ENCODE peak calls at places on chromosomes 1 and 21, in six cellular contexts. One of them, this sample, is unnamed.

GRCh38 chr1:212858461-212859265 is 588 bp downstream of the FLVCR1 start:
- DNase-seq in WTC11: no peak
- DNase-seq in K562: peak; percentile 68
- DNase-seq in HCT116: no peak
- DNase-seq in H1: no peak
- DNase-seq in GM12878: no peak
- DNase-seq in this sample: peak; percentile 18

GRCh38 chr1:183097438-183098051 is 74.3 kb downstream of the LAMC1 start:
- DNase-seq in WTC11: no peak
- DNase-seq in K562: no peak
- DNase-seq in HCT116: no peak
- DNase-seq in H1: no peak
- DNase-seq in GM12878: no peak
- DNase-seq in this sample: no peak

GRCh38 chr1:3501856-3502665 is 47.6 kb downstream of the ARHGEF16 start:
- DNase-seq in WTC11: peak; percentile 90
- DNase-seq in K562: peak; percentile 45
- DNase-seq in HCT116: no peak
- DNase-seq in H1: peak; percentile 57
- DNase-seq in GM12878: no peak
- DNase-seq in this sample: peak; percentile 33

GRCh38 chr1:6668503-6668902 is 33.1 kb downstream of the DNAJC11 start:
- DNase-seq in WTC11: no peak
- DNase-seq in K562: no peak
- DNase-seq in HCT116: no peak
- DNase-seq in H1: no peak
- DNase-seq in GM12878: no peak
- DNase-seq in this sample: no peak

GRCh38 chr21:44375686-44376320 is 22.4 kb downstream of the TRPM2 start:
- DNase-seq in WTC11: no peak
- DNase-seq in K562: no peak
- DNase-seq in HCT116: no peak
- DNase-seq in H1: no peak
- DNase-seq in GM12878: no peak
- DNase-seq in this sample: no peak

GRCh38 chr1:215040190-215040589 is 42.3 kb upstream of the KCNK2 start:
- DNase-seq in WTC11: no peak
- DNase-seq in K562: no peak
- DNase-seq in HCT116: no peak
- DNase-seq in H1: no peak
- DNase-seq in GM12878: no peak
- DNase-seq in this sample: no peak

GRCh38 chr1:222784916-222785315 is 29.9 kb upstream of the DISP1 start:
- DNase-seq in WTC11: no peak
- DNase-seq in K562: no peak
- DNase-seq in HCT116: no peak
- DNase-seq in H1: no peak
- DNase-seq in GM12878: no peak
- DNase-seq in this sample: no peak

GRCh38 chr21:20662523-20662922 is 335.7 kb upstream of the NCAM2 start:
- DNase-seq in WTC11: peak; percentile 39
- DNase-seq in K562: peak; percentile 8
- DNase-seq in HCT116: no peak
- DNase-seq in H1: peak; percentile 33
- DNase-seq in GM12878: no peak
- DNase-seq in this sample: no peak

GRCh38 chr1:26110731-26111529 is 694 bp upstream of the PDIK1L start:
- DNase-seq in WTC11: peak; percentile 79
- DNase-seq in K562: peak; percentile 90
- DNase-seq in HCT116: peak; percentile 48
- DNase-seq in H1: no peak
- DNase-seq in GM12878: no peak
- DNase-seq in this sample: peak; percentile 48

GRCh38 chr1:196678510-196678884 is 26.7 kb downstream of the CFH start:
- DNase-seq in WTC11: no peak
- DNase-seq in K562: no peak
- DNase-seq in HCT116: no peak
- DNase-seq in H1: no peak
- DNase-seq in GM12878: no peak
- DNase-seq in this sample: no peak

GRCh38 chr1:188599313-188599712 is 1770.6 kb downstream of the PLA2G4A start:
- DNase-seq in WTC11: no peak
- DNase-seq in K562: no peak
- DNase-seq in HCT116: no peak
- DNase-seq in H1: no peak
- DNase-seq in GM12878: no peak
- DNase-seq in this sample: no peak

GRCh38 chr1:56526571-56527174 is 52.7 kb downstream of the PLPP3 start:
- DNase-seq in WTC11: no peak
- DNase-seq in K562: no peak
- DNase-seq in HCT116: no peak
- DNase-seq in H1: no peak
- DNase-seq in GM12878: peak; percentile 74
- DNase-seq in this sample: no peak

GRCh38 chr21:41877901-41878830 is 978 bp downstream of the PRDM15 start:
- DNase-seq in WTC11: peak; percentile 31
- DNase-seq in K562: peak; percentile 73
- DNase-seq in HCT116: no peak
- DNase-seq in H1: no peak
- DNase-seq in GM12878: no peak
- DNase-seq in this sample: no peak

GRCh38 chr1:211415700-211416099 is 76.3 kb downstream of the RD3 start:
- DNase-seq in WTC11: no peak
- DNase-seq in K562: no peak
- DNase-seq in HCT116: no peak
- DNase-seq in H1: no peak
- DNase-seq in GM12878: no peak
- DNase-seq in this sample: no peak

GRCh38 chr1:110243581-110243980 is 33.5 kb downstream of the KCNC4 start:
- DNase-seq in WTC11: peak; percentile 31
- DNase-seq in K562: no peak
- DNase-seq in HCT116: no peak
- DNase-seq in H1: no peak
- DNase-seq in GM12878: no peak
- DNase-seq in this sample: no peak

GRCh38 chr1:168506204-168506819 is 37.5 kb downstream of the XCL2 start:
- DNase-seq in WTC11: no peak
- DNase-seq in K562: no peak
- DNase-seq in HCT116: peak; percentile 4
- DNase-seq in H1: no peak
- DNase-seq in GM12878: no peak
- DNase-seq in this sample: no peak

GRCh38 chr1:212782422-212783154 is 9.0 kb downstream of the NSL1 start:
- DNase-seq in WTC11: no peak
- DNase-seq in K562: peak; percentile 23
- DNase-seq in HCT116: no peak
- DNase-seq in H1: no peak
- DNase-seq in GM12878: no peak
- DNase-seq in this sample: peak; percentile 3

GRCh38 chr21:46667735-46668380 is 32.4 kb downstream of the PRMT2 start:
- DNase-seq in WTC11: peak; percentile 57
- DNase-seq in K562: no peak
- DNase-seq in HCT116: no peak
- DNase-seq in H1: no peak
- DNase-seq in GM12878: no peak
- DNase-seq in this sample: peak; percentile 14

DNA sequence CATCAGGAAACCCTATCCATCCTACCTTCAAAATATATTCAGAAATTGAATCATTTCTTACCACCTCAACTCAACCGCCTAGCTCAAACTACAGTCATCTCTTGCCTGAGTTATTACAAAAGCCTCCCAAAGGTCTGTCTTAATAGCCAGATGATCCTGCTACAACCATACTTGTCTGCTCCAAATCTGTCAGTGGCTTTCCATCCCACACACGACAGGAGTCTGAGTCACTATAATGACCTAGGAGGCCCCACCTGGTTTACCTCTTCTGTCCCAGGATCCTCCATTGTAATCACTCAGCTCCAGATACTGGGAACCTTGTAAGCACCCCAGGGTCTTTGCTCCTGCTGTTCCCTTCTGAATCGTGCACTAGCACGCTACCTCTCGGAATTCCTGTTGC is 37.1 kb upstream of the IL12RB2 start:
- DNase-seq in WTC11: no peak
- DNase-seq in K562: no peak
- DNase-seq in HCT116: no peak
- DNase-seq in H1: no peak
- DNase-seq in GM12878: no peak
- DNase-seq in this sample: no peak
- TF ChIP-seq ATF3 in WTC11: no peak
- TF ChIP-seq ATF3 in K562: no peak
- TF ChIP-seq ATF3 in HCT116: no peak
- TF ChIP-seq ATF3 in H1: no peak
- TF ChIP-seq ATF3 in GM12878: no peak
- TF ChIP-seq ATF3 in this sample: no peak

DNA sequence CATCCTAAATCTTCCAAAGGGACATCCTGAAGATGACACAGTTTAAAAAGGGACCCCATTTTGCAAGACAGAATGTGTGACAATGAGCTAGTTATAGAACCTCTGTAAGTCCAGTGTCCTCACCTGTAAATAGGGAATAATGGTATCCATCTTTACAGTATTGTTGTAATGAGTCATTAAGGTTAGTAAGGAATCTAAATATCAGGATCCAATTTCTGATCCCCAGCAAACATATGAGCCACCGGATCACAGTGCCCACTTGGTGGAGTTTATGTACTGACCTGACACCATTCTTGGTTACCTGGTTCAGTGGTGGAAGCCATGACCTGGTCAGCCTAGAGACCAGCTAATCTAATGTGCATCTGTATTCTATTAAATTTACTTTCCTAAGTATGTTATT is 47.9 kb upstream of the TSPAN2 start:
- DNase-seq in WTC11: no peak
- DNase-seq in K562: no peak
- DNase-seq in HCT116: no peak
- DNase-seq in H1: no peak
- DNase-seq in GM12878: no peak
- DNase-seq in this sample: no peak
- TF ChIP-seq ATF3 in WTC11: no peak
- TF ChIP-seq ATF3 in K562: no peak
- TF ChIP-seq ATF3 in HCT116: no peak
- TF ChIP-seq ATF3 in H1: no peak
- TF ChIP-seq ATF3 in GM12878: no peak
- TF ChIP-seq ATF3 in this sample: no peak

GRCh38 chr1:8078176-8078671 is 52.1 kb upstream of the ERRFI1 start:
- DNase-seq in WTC11: no peak
- DNase-seq in K562: peak; percentile 14
- DNase-seq in HCT116: peak; percentile 84
- DNase-seq in H1: no peak
- DNase-seq in GM12878: no peak
- DNase-seq in this sample: peak; percentile 51
- TF ChIP-seq ATF3 in WTC11: no peak
- TF ChIP-seq ATF3 in K562: no peak
- TF ChIP-seq ATF3 in HCT116: no peak
- TF ChIP-seq ATF3 in H1: no peak
- TF ChIP-seq ATF3 in GM12878: no peak
- TF ChIP-seq ATF3 in this sample: no peak

GRCh38 chr1:220787069-220787614 is 429 bp downstream of the MTARC1 start:
- DNase-seq in WTC11: peak; percentile 72
- DNase-seq in K562: no peak
- DNase-seq in HCT116: peak; percentile 51
- DNase-seq in H1: no peak
- DNase-seq in GM12878: no peak
- DNase-seq in this sample: peak; percentile 57
- TF ChIP-seq ATF3 in WTC11: no peak
- TF ChIP-seq ATF3 in K562: no peak
- TF ChIP-seq ATF3 in HCT116: no peak
- TF ChIP-seq ATF3 in H1: no peak
- TF ChIP-seq ATF3 in GM12878: no peak
- TF ChIP-seq ATF3 in this sample: no peak

GRCh38 chr1:206933333-206933945 is 11.7 kb upstream of the FCMR start:
- DNase-seq in WTC11: peak; percentile 85
- DNase-seq in K562: peak; percentile 71
- DNase-seq in HCT116: peak; percentile 34
- DNase-seq in H1: no peak
- DNase-seq in GM12878: no peak
- DNase-seq in this sample: no peak
- TF ChIP-seq ATF3 in WTC11: no peak
- TF ChIP-seq ATF3 in K562: no peak
- TF ChIP-seq ATF3 in HCT116: no peak
- TF ChIP-seq ATF3 in H1: no peak
- TF ChIP-seq ATF3 in GM12878: no peak
- TF ChIP-seq ATF3 in this sample: no peak

DNA sequence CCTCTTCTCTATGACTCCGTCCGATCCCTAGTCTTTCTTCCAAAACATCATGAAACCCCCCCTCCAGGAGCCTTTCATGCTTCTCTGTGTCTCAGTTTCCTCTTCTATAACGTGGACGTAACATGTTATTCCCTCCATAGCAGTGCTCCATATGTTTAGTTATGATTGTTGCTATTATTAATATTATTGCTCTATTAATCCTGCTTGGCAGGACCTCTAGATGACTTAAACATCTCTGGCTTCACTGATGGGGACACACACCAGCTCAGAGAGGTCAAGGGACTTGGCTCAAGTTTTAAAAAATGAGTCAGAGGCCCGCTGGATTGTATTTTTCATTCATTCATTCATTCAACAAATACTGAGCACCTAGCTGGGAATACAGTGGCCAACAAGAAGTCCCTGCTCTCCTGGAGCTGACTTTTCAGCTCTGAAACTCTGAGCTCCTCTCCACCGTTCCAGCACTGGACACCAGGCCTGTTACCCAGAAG is 404 bp upstream of the CPLANE2 start:
- DNase-seq in WTC11: no peak
- DNase-seq in K562: no peak
- DNase-seq in HCT116: no peak
- DNase-seq in H1: no peak
- DNase-seq in GM12878: no peak
- DNase-seq in this sample: no peak
- TF ChIP-seq ATF3 in WTC11: no peak
- TF ChIP-seq ATF3 in K562: no peak
- TF ChIP-seq ATF3 in HCT116: no peak
- TF ChIP-seq ATF3 in H1: no peak
- TF ChIP-seq ATF3 in GM12878: no peak
- TF ChIP-seq ATF3 in this sample: no peak

DNA sequence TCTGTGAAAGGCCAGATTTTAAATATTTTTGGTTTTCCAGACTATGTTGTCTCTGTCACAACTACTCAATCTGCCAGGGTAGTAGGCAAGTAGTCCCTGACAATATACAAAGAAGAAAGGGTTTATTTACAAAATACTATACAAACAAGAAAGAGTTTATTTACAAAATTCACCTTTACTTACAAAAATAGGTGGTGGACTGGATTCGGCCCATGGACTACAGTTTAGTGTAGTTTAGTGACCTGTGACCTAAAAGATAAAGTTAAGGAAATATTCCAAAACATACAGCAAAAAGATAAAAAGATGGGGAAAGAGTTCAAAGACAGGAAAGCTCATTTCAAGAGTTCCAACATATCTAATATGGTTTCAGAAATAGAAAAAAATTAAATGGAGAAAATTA is 52.9 kb upstream of the MAP10 start:
- DNase-seq in WTC11: no peak
- DNase-seq in K562: no peak
- DNase-seq in HCT116: no peak
- DNase-seq in H1: no peak
- DNase-seq in GM12878: no peak
- DNase-seq in this sample: no peak
- TF ChIP-seq ATF3 in WTC11: no peak
- TF ChIP-seq ATF3 in K562: no peak
- TF ChIP-seq ATF3 in HCT116: no peak
- TF ChIP-seq ATF3 in H1: no peak
- TF ChIP-seq ATF3 in GM12878: no peak
- TF ChIP-seq ATF3 in this sample: no peak